ENCODE peak calls at places on chromosomes 12 and 14, in four cellular contexts. M is esophagus squamous epithelium; B is CD8-positive, alpha-beta T cell; Z is adrenal gland. K is an unnamed sample. For H3K9me3 and H3K27me3, the result is how much of the 10 kb centered on the place peaks cover.

GRCh38 chr14:72559227-72559626 is 334.7 kb downstream of the DPF3 start:
- DNase-seq in M (no peak), B (no peak), Z (no peak), K (no peak)

GRCh38 chr14:104426771-104427125 is 152.8 kb upstream of the C14orf180 start:
- DNase-seq in M (no peak), B (no peak), Z (no peak), K (peak)

GRCh38 chr12:22042981-22043669 is 2.9 kb upstream of the CMAS start:
- DNase-seq in M (no peak), B (no peak), Z (no peak), K (no peak)

GRCh38 chr12:72547593-72547992 is 275.4 kb downstream of the TRHDE start:
- DNase-seq in M (no peak), B (no peak), Z (no peak), K (no peak)

GRCh38 chr14:96086032-96086431 is 46.9 kb downstream of the C14orf132 start:
- DNase-seq in M (no peak), B (no peak), Z (no peak), K (peak)

GRCh38 chr14:32724864-32725550 is 213.7 kb upstream of the NPAS3 start:
- DNase-seq in M (no peak), B (no peak), Z (no peak), K (no peak)

GRCh38 chr14:28707814-28708213 is 58.8 kb upstream of the FOXG1 start:
- DNase-seq in M (no peak), B (no peak), Z (no peak), K (no peak)

GRCh38 chr14:55955175-55955574 is 163.0 kb upstream of the PELI2 start:
- DNase-seq in M (no peak), B (no peak), Z (no peak), K (no peak)

GRCh38 chr12:2804390-2805145 is 7.9 kb upstream of the ITFG2 start:
- DNase-seq in M (no peak), B (no peak), Z (no peak), K (peak)

GRCh38 chr12:102468261-102468940 is 12.0 kb downstream of the IGF1 start:
- DNase-seq in M (no peak), B (no peak), Z (no peak), K (no peak)

GRCh38 chr12:6961695-6962284 is 8.7 kb downstream of the PHB2 start:
- DNase-seq in M (no peak), B (no peak), Z (peak), K (peak)

GRCh38 chr14:66070542-66071319 is 415.4 kb upstream of the CCDC196 start:
- DNase-seq in M (no peak), B (peak), Z (peak), K (peak)

GRCh38 chr14:83294941-83295340 is 1761.3 kb upstream of the SEL1L start:
- DNase-seq in M (no peak), B (no peak), Z (no peak), K (no peak)

GRCh38 chr12:34606749-34607519 is 584.6 kb downstream of the ALG10 start:
- DNase-seq in M (no peak), B (no peak), Z (no peak), K (no peak)

GRCh38 chr12:34604631-34605509 is 582.6 kb downstream of the ALG10 start:
- DNase-seq in M (no peak), B (no peak), Z (no peak), K (no peak)

GRCh38 chr12:34605955-34606748 is 583.9 kb downstream of the ALG10 start:
- DNase-seq in M (no peak), B (no peak), Z (no peak), K (no peak)

GRCh38 chr12:34604227-34604626 is 581.9 kb downstream of the ALG10 start:
- DNase-seq in M (no peak), B (no peak), Z (no peak), K (no peak)

GRCh38 chr12:34605510-34605887 is 583.2 kb downstream of the ALG10 start:
- DNase-seq in M (no peak), B (no peak), Z (no peak), K (no peak)
- H3K9me3 ChIP-seq in M (half or more), B (under half), Z (under half), K (under half)

GRCh38 chr14:36520601-36521525 is 831 bp upstream of the NKX2-1 start:
- DNase-seq in M (no peak), B (no peak), Z (no peak), K (no peak)
- H3K27me3 ChIP-seq in M (half or more), B (under half), Z (half or more), K (half or more)

GRCh38 chr14:105941226-105942166 is 415.1 kb downstream of the TMEM121 start:
- DNase-seq in M (no peak), B (no peak), Z (no peak), K (no peak)

GRCh38 chr14:105945891-105946290 is 419.5 kb downstream of the TMEM121 start:
- DNase-seq in M (no peak), B (no peak), Z (no peak), K (peak)

GRCh38 chr14:105943973-105944602 is 417.7 kb downstream of the TMEM121 start:
- DNase-seq in M (no peak), B (no peak), Z (no peak), K (no peak)

GRCh38 chr14:105947599-105947998 is 421.2 kb downstream of the TMEM121 start:
- DNase-seq in M (no peak), B (no peak), Z (no peak), K (no peak)

GRCh38 chr14:105944632-105945610 is 418.5 kb downstream of the TMEM121 start:
- DNase-seq in M (no peak), B (peak), Z (peak), K (peak)
- H3K9me3 ChIP-seq in M (under half), B (under half), Z (under half), K (under half)

DNA sequence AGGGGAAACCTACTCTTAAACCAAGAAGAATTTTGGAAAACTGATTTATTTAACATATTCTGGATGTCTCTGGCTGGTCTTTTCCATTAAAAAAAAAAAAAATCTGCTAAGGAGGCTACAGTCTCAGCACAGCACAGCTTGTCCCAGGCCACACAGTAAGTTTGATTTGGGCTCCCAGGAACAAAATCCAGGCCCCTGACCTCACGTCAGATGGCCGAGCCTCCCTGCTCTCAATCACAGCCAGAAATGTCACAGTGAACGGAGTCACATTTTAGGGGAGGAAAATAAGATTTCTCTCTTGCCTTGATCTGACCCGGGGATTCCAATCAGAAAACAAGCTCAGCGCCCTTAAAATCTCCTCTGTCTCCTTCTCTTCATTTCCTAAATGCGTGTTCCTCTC is 72.9 kb upstream of the TBX5 start:
- DNase-seq in M (no peak), B (no peak), Z (no peak), K (no peak)
- H3K27me3 ChIP-seq in M (half or more), B (under half), Z (half or more), K (half or more)

GRCh38 chr14:37617864-37618365 is 22.5 kb downstream of the TTC6 start:
- DNase-seq in M (no peak), B (no peak), Z (no peak), K (no peak)
- H3K9me3 ChIP-seq in M (under half), B (under half), Z (under half), K (under half)

DNA sequence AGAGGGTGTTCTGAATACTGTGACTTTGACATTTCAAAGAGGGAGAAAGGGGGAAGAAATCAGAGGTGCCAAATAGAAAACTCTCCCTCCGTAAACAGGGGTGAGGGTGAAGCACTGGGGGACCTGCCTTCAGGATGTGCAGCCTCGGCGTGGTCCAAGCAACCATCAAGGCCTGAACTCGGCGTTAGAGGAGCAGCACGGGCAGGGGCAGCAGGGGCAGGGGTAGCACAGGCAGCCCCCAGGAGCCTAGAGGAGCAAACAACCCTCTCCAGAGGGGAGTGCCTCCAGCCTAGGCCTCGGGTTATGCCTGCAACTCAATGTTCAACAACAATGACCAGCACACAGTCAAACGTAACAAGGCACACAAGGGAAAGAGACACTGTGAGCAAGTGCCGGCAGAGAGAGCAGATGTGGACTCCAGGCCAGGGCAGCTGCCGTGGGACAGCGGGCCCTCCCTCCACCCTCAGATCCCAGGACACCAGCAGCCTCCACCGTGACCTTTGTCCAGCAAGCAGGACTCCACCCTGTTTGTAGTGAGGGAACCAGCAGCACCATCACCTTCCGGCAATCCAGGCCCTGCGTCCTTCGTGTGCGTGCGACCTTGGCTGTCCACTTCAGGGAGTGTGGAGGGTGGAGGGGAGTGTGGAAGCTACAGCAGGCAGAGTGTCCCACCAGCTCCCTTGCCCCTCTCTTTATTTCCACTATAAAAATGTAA is 18.0 kb downstream of the GALNT9 start:
- DNase-seq in M (no peak), B (no peak), Z (no peak), K (no peak)
- H3K27me3 ChIP-seq in M (under half), B (under half), Z (under half), K (under half)

GRCh38 chr12:106267535-106267934 is 19.7 kb upstream of the CKAP4 start:
- DNase-seq in M (no peak), B (no peak), Z (no peak), K (no peak)
- H3K9me3 ChIP-seq in M (under half), B (under half), Z (under half), K (under half)